ENCODE peak calls at places on chromosome 2, in four cellular contexts. One of them, this sample, is unnamed.
A peak's percentile ranks its signal among the peaks of the same experiment; 100 is the strongest.

GRCh38 chr2:72963423-72964145 is 46.3 kb downstream of the EMX1 start:
- DNase-seq in stimulated activated naive CD8-positive, alpha-beta T cell treated with anti-CD3 and anti-CD28 coated beads, Interleukin-15, Interleukin-2, amounts not matched to agents 100 U/mL and 50 U/mL, for 24 hours: no peak
- DNase-seq in left ventricle myocardium inferior: no peak
- DNase-seq in HCT116: no peak
- DNase-seq in this sample: peak; percentile 97

GRCh38 chr2:74708883-74709282 is 54.8 kb downstream of the SEMA4F start:
- DNase-seq in stimulated activated naive CD8-positive, alpha-beta T cell treated with anti-CD3 and anti-CD28 coated beads, Interleukin-15, Interleukin-2, amounts not matched to agents 100 U/mL and 50 U/mL, for 24 hours: no peak
- DNase-seq in left ventricle myocardium inferior: no peak
- DNase-seq in HCT116: no peak
- DNase-seq in this sample: no peak

GRCh38 chr2:145460151-145460550 is 940.2 kb upstream of the ZEB2 start:
- DNase-seq in stimulated activated naive CD8-positive, alpha-beta T cell treated with anti-CD3 and anti-CD28 coated beads, Interleukin-15, Interleukin-2, amounts not matched to agents 100 U/mL and 50 U/mL, for 24 hours: no peak
- DNase-seq in left ventricle myocardium inferior: no peak
- DNase-seq in HCT116: no peak
- DNase-seq in this sample: peak; percentile 9

GRCh38 chr2:180753809-180754761 is 226.3 kb upstream of the UBE2E3 start:
- DNase-seq in stimulated activated naive CD8-positive, alpha-beta T cell treated with anti-CD3 and anti-CD28 coated beads, Interleukin-15, Interleukin-2, amounts not matched to agents 100 U/mL and 50 U/mL, for 24 hours: no peak
- DNase-seq in left ventricle myocardium inferior: no peak
- DNase-seq in HCT116: no peak
- DNase-seq in this sample: no peak

GRCh38 chr2:209549589-209549988 is 125.7 kb downstream of the MAP2 start:
- DNase-seq in stimulated activated naive CD8-positive, alpha-beta T cell treated with anti-CD3 and anti-CD28 coated beads, Interleukin-15, Interleukin-2, amounts not matched to agents 100 U/mL and 50 U/mL, for 24 hours: no peak
- DNase-seq in left ventricle myocardium inferior: no peak
- DNase-seq in HCT116: no peak
- DNase-seq in this sample: no peak

GRCh38 chr2:168166902-168167510 is 80.4 kb downstream of the STK39 start:
- DNase-seq in stimulated activated naive CD8-positive, alpha-beta T cell treated with anti-CD3 and anti-CD28 coated beads, Interleukin-15, Interleukin-2, amounts not matched to agents 100 U/mL and 50 U/mL, for 24 hours: peak; percentile 22
- DNase-seq in left ventricle myocardium inferior: no peak
- DNase-seq in HCT116: peak; percentile 83
- DNase-seq in this sample: no peak

GRCh38 chr2:42147641-42148274 is 21.4 kb upstream of the EML4 start:
- DNase-seq in stimulated activated naive CD8-positive, alpha-beta T cell treated with anti-CD3 and anti-CD28 coated beads, Interleukin-15, Interleukin-2, amounts not matched to agents 100 U/mL and 50 U/mL, for 24 hours: no peak
- DNase-seq in left ventricle myocardium inferior: no peak
- DNase-seq in HCT116: no peak
- DNase-seq in this sample: no peak

GRCh38 chr2:239561448-239562001 is 160.7 kb upstream of the HDAC4 start:
- DNase-seq in stimulated activated naive CD8-positive, alpha-beta T cell treated with anti-CD3 and anti-CD28 coated beads, Interleukin-15, Interleukin-2, amounts not matched to agents 100 U/mL and 50 U/mL, for 24 hours: no peak
- DNase-seq in left ventricle myocardium inferior: peak; percentile 28
- DNase-seq in HCT116: no peak
- DNase-seq in this sample: no peak

GRCh38 chr2:182509231-182509630 is 82.4 kb upstream of the PDE1A start:
- DNase-seq in stimulated activated naive CD8-positive, alpha-beta T cell treated with anti-CD3 and anti-CD28 coated beads, Interleukin-15, Interleukin-2, amounts not matched to agents 100 U/mL and 50 U/mL, for 24 hours: no peak
- DNase-seq in left ventricle myocardium inferior: no peak
- DNase-seq in HCT116: no peak
- DNase-seq in this sample: no peak

This sample was measured in mesendoderm.